ENCODE peak calls at places on chromosome 2, in five cellular contexts. W is Panc1; D is GM06990; U is stimulated activated CD8-positive, alpha-beta memory T cell treated with anti-CD3 and anti-CD28 coated beads, Interleukin-4, amount 100 ng/mL, for 24 hours; K is smooth muscle cell of the brain vasculature. T is an unnamed sample.

GRCh38 chr2:162574615-162575452 is 230.9 kb downstream of the GCA start:
- DNase-seq in W (no peak), D (no peak), U (no peak), K (no peak), T (no peak)

GRCh38 chr2:63834401-63834800 is 7.3 kb upstream of the UGP2 start:
- DNase-seq in W (no peak), D (no peak), U (no peak), K (no peak), T (peak)

GRCh38 chr2:75224636-75225094 is 25.3 kb upstream of the TACR1 start:
- DNase-seq in W (no peak), D (no peak), U (no peak), K (no peak), T (peak)

GRCh38 chr2:210475726-210476125 is 833 bp downstream of the LANCL1 start:
- DNase-seq in W (no peak), D (no peak), U (no peak), K (no peak), T (no peak)

GRCh38 chr2:240432820-240433801 is 2.4 kb upstream of the GPC1 start:
- DNase-seq in W (no peak), D (peak), U (no peak), K (no peak), T (no peak)

GRCh38 chr2:5946210-5947118 is 254.3 kb downstream of the SOX11 start:
- DNase-seq in W (no peak), D (no peak), U (no peak), K (no peak), T (no peak)

GRCh38 chr2:37625781-37626548 is 45.5 kb downstream of the CDC42EP3 start:
- DNase-seq in W (no peak), D (no peak), U (peak), K (no peak), T (peak)

GRCh38 chr2:1791670-1792069 is 47.4 kb upstream of the PXDN start:
- DNase-seq in W (no peak), D (no peak), U (no peak), K (no peak), T (no peak)

GRCh38 chr2:8110716-8111115 is 571.1 kb upstream of the ID2 start:
- DNase-seq in W (no peak), D (no peak), U (no peak), K (no peak), T (no peak)

GRCh38 chr2:98013407-98014042 is 17.8 kb upstream of the TMEM131 start:
- DNase-seq in W (no peak), D (peak), U (no peak), K (no peak), T (no peak)

GRCh38 chr2:224031358-224031970 is 7.6 kb downstream of the SERPINE2 start:
- DNase-seq in W (no peak), D (no peak), U (no peak), K (no peak), T (no peak)

GRCh38 chr2:27823135-27823534 is 51.6 kb downstream of the MRPL33 start:
- DNase-seq in W (no peak), D (no peak), U (no peak), K (no peak), T (no peak)

GRCh38 chr2:241598487-241598886 is 38.5 kb downstream of the THAP4 start:
- DNase-seq in W (no peak), D (no peak), U (no peak), K (no peak), T (peak)

GRCh38 chr2:106095478-106096392 is 98.4 kb downstream of the UXS1 start:
- DNase-seq in W (no peak), D (no peak), U (peak), K (no peak), T (no peak)

GRCh38 chr2:208097801-208098200 is 26.5 kb downstream of the CRYGD start:
- DNase-seq in W (no peak), D (no peak), U (no peak), K (no peak), T (no peak)

GRCh38 chr2:37641582-37642111 is 29.8 kb downstream of the CDC42EP3 start:
- DNase-seq in W (no peak), D (no peak), U (no peak), K (no peak), T (no peak)

GRCh38 chr2:132366787-132367186 is 49.8 kb upstream of the GPR39 start:
- DNase-seq in W (no peak), D (no peak), U (no peak), K (no peak), T (no peak)

GRCh38 chr2:240469239-240469636 is 33.8 kb downstream of the GPC1 start:
- DNase-seq in W (no peak), D (peak), U (no peak), K (no peak), T (no peak)

GRCh38 chr2:212135739-212136138 is 402.9 kb downstream of the ERBB4 start:
- DNase-seq in W (no peak), D (no peak), U (no peak), K (no peak), T (peak)

GRCh38 chr2:177606636-177607035 is 214.1 kb downstream of the AGPS start:
- DNase-seq in W (no peak), D (no peak), U (no peak), K (peak), T (no peak)

GRCh38 chr2:62306751-62307468 is 111.0 kb downstream of the B3GNT2 start:
- DNase-seq in W (no peak), D (peak), U (peak), K (no peak), T (no peak)